ENCODE peak calls at places on chromosomes 2 and 18, in four cellular contexts. O, E, P and W are unnamed samples.

GRCh38 chr18:79641722-79642497 is 37.7 kb upstream of the CTDP1 start:
- DNase-seq in O (no peak), E (no peak), P (no peak), W (no peak)

GRCh38 chr2:122193622-122194021 is 438.2 kb downstream of the TSN start:
- DNase-seq in O (no peak), E (no peak), P (peak), W (no peak)

GRCh38 chr2:177188482-177189469 is 23.8 kb upstream of the HNRNPA3 start:
- DNase-seq in O (peak), E (no peak), P (no peak), W (no peak)

GRCh38 chr18:51191139-51191717 is 6.3 kb downstream of the MEX3C start:
- DNase-seq in O (no peak), E (no peak), P (peak), W (no peak)

GRCh38 chr2:73003027-73003426 is 68.5 kb downstream of the SFXN5 start:
- DNase-seq in O (no peak), E (no peak), P (no peak), W (no peak)

GRCh38 chr2:69567157-69567908 is 76.2 kb downstream of the AAK1 start:
- DNase-seq in O (no peak), E (no peak), P (no peak), W (no peak)

GRCh38 chr2:85154048-85154753 is 21.0 kb downstream of the TCF7L1 start:
- DNase-seq in O (no peak), E (no peak), P (no peak), W (no peak)

GRCh38 chr2:147473075-147473474 is 371.8 kb upstream of the ACVR2A start:
- DNase-seq in O (no peak), E (no peak), P (no peak), W (no peak)

GRCh38 chr18:31554776-31555175 is 36.9 kb upstream of the TTR start:
- DNase-seq in O (no peak), E (no peak), P (no peak), W (no peak)

GRCh38 chr18:31557446-31557845 is 34.2 kb upstream of the TTR start:
- DNase-seq in O (no peak), E (no peak), P (no peak), W (no peak)

GRCh38 chr18:31558567-31558966 is 33.1 kb upstream of the TTR start:
- DNase-seq in O (peak), E (no peak), P (no peak), W (no peak)

GRCh38 chr18:31553800-31554199 is 37.9 kb upstream of the TTR start:
- DNase-seq in O (no peak), E (no peak), P (no peak), W (no peak)

GRCh38 chr18:31555971-31556747 is 35.5 kb upstream of the TTR start:
- DNase-seq in O (peak), E (peak), P (peak), W (peak)
- TF ChIP-seq ZNF274 in O (no peak), E (no peak), P (no peak), W (no peak)

GRCh38 chr2:161415041-161415440 is 1.1 kb upstream of the TBR1 start:
- DNase-seq in O (no peak), E (no peak), P (no peak), W (no peak)
- H3K4me3 ChIP-seq in O (peak), E (peak), P (peak), W (peak)

DNA sequence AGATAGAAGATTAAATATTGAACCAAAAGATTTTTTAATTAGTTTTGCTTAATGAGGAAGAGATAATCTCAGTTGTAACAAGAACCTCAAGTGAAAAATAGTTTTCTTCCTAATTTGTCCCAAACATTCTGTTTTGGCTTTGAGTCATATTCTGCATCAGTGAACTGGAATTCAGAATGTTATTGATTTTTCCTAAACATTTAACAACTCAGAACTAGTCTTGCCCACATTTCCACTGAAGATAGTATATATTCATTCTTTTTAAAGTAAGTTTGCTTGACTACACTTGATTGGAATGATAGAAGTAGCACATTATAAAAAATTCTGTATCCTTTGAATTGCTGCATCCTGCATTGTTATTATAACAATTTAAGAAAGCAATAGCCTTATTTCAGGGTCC is 85.7 kb upstream of the UGP2 start:
- DNase-seq in O (no peak), E (no peak), P (no peak), W (no peak)
- TF ChIP-seq ZNF274 in O (no peak), E (no peak), P (no peak), W (no peak)

GRCh38 chr2:14074691-14075090 is 557.8 kb upstream of the LRATD1 start:
- DNase-seq in O (no peak), E (no peak), P (no peak), W (no peak)
- H3K4me3 ChIP-seq in O (no peak), E (no peak), P (no peak), W (no peak)